ENCODE peak calls at places on chromosomes 6 and 20, in four cellular contexts. One of them, this sample, is unnamed.

GRCh38 chr6:88105741-88106340 is 58.2 kb downstream of the SPACA1 start:
- DNase-seq in foreskin fibroblast: peak; percentile 0
- DNase-seq in NCI-H1694 treated with DMSO at 0.1 percent for 48 hours: no peak
- DNase-seq in heart left ventricle: no peak
- DNase-seq in this sample: no peak

GRCh38 chr6:10547809-10548208 is 26.7 kb downstream of the GCNT2 start:
- DNase-seq in foreskin fibroblast: no peak
- DNase-seq in NCI-H1694 treated with DMSO at 0.1 percent for 48 hours: no peak
- DNase-seq in heart left ventricle: no peak
- DNase-seq in this sample: no peak

GRCh38 chr6:38476141-38476540 is 163.6 kb downstream of the BTBD9 start:
- DNase-seq in foreskin fibroblast: peak; percentile 26
- DNase-seq in NCI-H1694 treated with DMSO at 0.1 percent for 48 hours: no peak
- DNase-seq in heart left ventricle: no peak
- DNase-seq in this sample: no peak

GRCh38 chr20:8627386-8628030 is 441.4 kb upstream of the PLCB4 start:
- DNase-seq in foreskin fibroblast: peak; percentile 6
- DNase-seq in NCI-H1694 treated with DMSO at 0.1 percent for 48 hours: no peak
- DNase-seq in heart left ventricle: peak; percentile 13
- DNase-seq in this sample: no peak

GRCh38 chr6:4543596-4543995 is 232.6 kb upstream of the CDYL start:
- DNase-seq in foreskin fibroblast: no peak
- DNase-seq in NCI-H1694 treated with DMSO at 0.1 percent for 48 hours: no peak
- DNase-seq in heart left ventricle: no peak
- DNase-seq in this sample: no peak

GRCh38 chr6:111427341-111428116 is 55.5 kb downstream of the REV3L start:
- DNase-seq in foreskin fibroblast: peak; percentile 85
- DNase-seq in NCI-H1694 treated with DMSO at 0.1 percent for 48 hours: no peak
- DNase-seq in heart left ventricle: no peak
- DNase-seq in this sample: peak; percentile 14

GRCh38 chr6:1503811-1504210 is 105.9 kb upstream of the FOXC1 start:
- DNase-seq in foreskin fibroblast: peak; percentile 59
- DNase-seq in NCI-H1694 treated with DMSO at 0.1 percent for 48 hours: no peak
- DNase-seq in heart left ventricle: no peak
- DNase-seq in this sample: no peak

GRCh38 chr6:6614096-6614964 is 25.8 kb downstream of the LY86 start:
- DNase-seq in foreskin fibroblast: no peak
- DNase-seq in NCI-H1694 treated with DMSO at 0.1 percent for 48 hours: no peak
- DNase-seq in heart left ventricle: no peak
- DNase-seq in this sample: no peak

GRCh38 chr6:5772634-5773230 is 234.0 kb downstream of the NRN1 start:
- DNase-seq in foreskin fibroblast: no peak
- DNase-seq in NCI-H1694 treated with DMSO at 0.1 percent for 48 hours: no peak
- DNase-seq in heart left ventricle: no peak
- DNase-seq in this sample: no peak